ENCODE peak calls at places on chromosomes 3 and 15, in eight cellular contexts. Q is mucosa of descending colon, L is adrenal gland, H is psoas muscle, T is esophagus squamous epithelium, G is spleen, W is Karpas-422, M is Panc1. U is an unnamed sample.

GRCh38 chr15:38512901-38513300 is 51.7 kb downstream of the RASGRP1 start:
- DNase-seq in G (no peak), H (no peak), T (no peak), W (no peak), M (no peak), Q (no peak), L (no peak), U (no peak)

GRCh38 chr15:90909976-90910375 is 6.9 kb downstream of the MAN2A2 start:
- DNase-seq in Q (peak), W (no peak), T (no peak), M (no peak), G (peak), H (no peak), L (no peak), U (no peak)

GRCh38 chr3:148955544-148956346 is 35.6 kb upstream of the GYG1 start:
- DNase-seq in M (no peak), T (no peak), G (no peak), W (peak), L (peak), Q (no peak), H (peak), U (peak)

GRCh38 chr15:43517354-43518072 is at the start of gene MAP1A:
- DNase-seq in L (no peak), T (no peak), M (no peak), Q (no peak), H (peak), G (no peak), W (peak), U (peak)

GRCh38 chr3:16456784-16457415 is 56.6 kb downstream of the RFTN1 start:
- DNase-seq in H (no peak), G (no peak), Q (no peak), T (no peak), W (no peak), M (no peak), L (peak), U (peak)

GRCh38 chr15:63870043-63870394 is 36.3 kb upstream of the HERC1 start:
- DNase-seq in G (no peak), H (no peak), M (no peak), T (no peak), L (no peak), W (no peak), Q (no peak), U (no peak)

GRCh38 chr3:142795332-142795731 is 71.5 kb downstream of the TRPC1 start:
- DNase-seq in G (no peak), H (no peak), M (no peak), L (no peak), W (no peak), Q (no peak), T (no peak), U (no peak)

GRCh38 chr3:116863842-116864626 is 154.5 kb downstream of the TUSC7 start:
- DNase-seq in G (no peak), Q (no peak), H (no peak), W (peak), M (peak), T (no peak), L (no peak), U (peak)

GRCh38 chr15:67062365-67062985 is 2.9 kb upstream of the SMAD3 start:
- DNase-seq in Q (no peak), H (no peak), G (no peak), L (no peak), M (no peak), W (no peak), T (no peak), U (no peak)

GRCh38 chr15:45091161-45091560 is 22.8 kb downstream of the DUOX2 start:
- DNase-seq in W (no peak), G (no peak), M (no peak), T (no peak), Q (no peak), L (no peak), H (no peak), U (peak)

GRCh38 chr3:107598926-107599754 is 76.4 kb downstream of the BBX start:
- DNase-seq in M (no peak), H (peak), T (no peak), Q (peak), G (peak), W (peak), L (peak), U (peak)

GRCh38 chr15:75230524-75231371 is 27.4 kb upstream of the GOLGA6C start:
- DNase-seq in L (peak), M (no peak), H (peak), T (no peak), G (peak), W (peak), Q (no peak), U (no peak)

GRCh38 chr15:62519900-62520299 is 354.8 kb upstream of the C2CD4B start:
- DNase-seq in Q (no peak), T (no peak), M (no peak), L (no peak), G (no peak), H (no peak), W (no peak), U (no peak)

GRCh38 chr3:9940746-9941145 is 7.1 kb downstream of the CRELD1 start:
- DNase-seq in L (no peak), H (no peak), M (no peak), G (no peak), Q (no peak), T (no peak), W (no peak), U (no peak)

GRCh38 chr3:126936853-126937395 is 46.0 kb upstream of the PLXNA1 start:
- DNase-seq in L (no peak), Q (no peak), T (no peak), H (no peak), G (no peak), W (no peak), M (no peak), U (no peak)

DNA sequence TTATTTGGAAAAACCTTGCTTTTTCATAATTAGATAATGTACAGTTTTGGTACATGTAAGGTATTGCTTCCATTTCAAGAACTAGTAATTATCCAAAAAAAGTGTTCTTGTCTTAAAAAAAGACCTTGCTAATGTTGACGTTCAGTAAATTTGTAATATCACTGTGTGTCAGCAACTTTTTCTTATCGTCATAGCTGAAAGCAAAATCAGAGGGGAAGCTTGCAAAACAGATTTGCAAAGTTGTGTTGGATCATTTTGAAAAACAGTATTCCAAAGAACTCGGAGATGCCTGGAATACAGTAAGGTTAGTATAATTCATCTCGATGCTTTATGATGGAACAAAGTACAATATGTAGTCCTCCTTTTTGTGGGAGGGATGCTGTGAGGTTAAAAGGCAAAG is 1.4 kb downstream of the NSUN3 start:
- DNase-seq in T (no peak), G (no peak), M (no peak), L (no peak), Q (no peak), W (peak), H (no peak), U (no peak)
- H3K4me3 ChIP-seq in T (peak), G (no peak), M (peak), L (no peak), Q (no peak), W (peak), H (peak), U (no peak)

GRCh38 chr3:193554790-193555189 is at the start of gene ATP13A4:
- DNase-seq in W (no peak), H (no peak), Q (peak), G (no peak), T (no peak), L (no peak), M (no peak), U (no peak)
- H3K4me3 ChIP-seq in W (peak), H (no peak), Q (no peak), G (no peak), T (peak), L (no peak), M (no peak), U (no peak)

GRCh38 chr3:66823010-66823399 is 175.1 kb upstream of the KBTBD8 start:
- DNase-seq in G (no peak), M (no peak), L (peak), H (no peak), T (no peak), W (no peak), Q (no peak), U (peak)

GRCh38 chr3:66824450-66824849 is 173.7 kb upstream of the KBTBD8 start:
- DNase-seq in T (no peak), H (no peak), W (no peak), G (no peak), M (no peak), L (no peak), Q (no peak), U (no peak)

GRCh38 chr3:66819993-66820501 is 178.1 kb upstream of the KBTBD8 start:
- DNase-seq in M (no peak), H (no peak), G (no peak), T (no peak), Q (no peak), L (no peak), W (no peak), U (no peak)

GRCh38 chr3:66823532-66823931 is 174.6 kb upstream of the KBTBD8 start:
- DNase-seq in L (no peak), T (no peak), H (no peak), W (no peak), Q (no peak), G (no peak), M (no peak), U (no peak)

GRCh38 chr3:66822059-66823009 is 175.8 kb upstream of the KBTBD8 start:
- DNase-seq in Q (no peak), W (peak), L (peak), G (no peak), T (no peak), M (no peak), H (peak), U (peak)
- H3K4me3 ChIP-seq in Q (no peak), W (no peak), L (no peak), G (no peak), T (no peak), M (no peak), H (no peak), U (no peak)

GRCh38 chr3:37245003-37245402 is 70.6 kb upstream of the LRRFIP2 start:
- DNase-seq in L (no peak), H (no peak), G (no peak), T (no peak), M (no peak), Q (no peak), W (no peak), U (no peak)
- H3K4me3 ChIP-seq in L (no peak), H (peak), G (peak), T (peak), M (peak), Q (no peak), W (peak), U (peak)

GRCh38 chr3:133469140-133469731 is 69.4 kb downstream of the BFSP2 start:
- DNase-seq in M (no peak), G (no peak), H (no peak), Q (no peak), L (no peak), T (no peak), W (peak), U (peak)

GRCh38 chr3:133472889-133473288 is 73.0 kb downstream of the BFSP2 start:
- DNase-seq in T (no peak), W (peak), L (no peak), Q (no peak), M (no peak), G (no peak), H (no peak), U (no peak)

GRCh38 chr3:133475245-133476010 is 75.6 kb downstream of the BFSP2 start:
- DNase-seq in M (no peak), T (no peak), Q (no peak), L (no peak), H (no peak), W (peak), G (no peak), U (peak)

GRCh38 chr3:133474251-133474801 is 74.5 kb downstream of the BFSP2 start:
- DNase-seq in G (no peak), H (peak), M (no peak), W (peak), L (peak), Q (no peak), T (no peak), U (peak)

GRCh38 chr3:133472242-133472641 is 72.4 kb downstream of the BFSP2 start:
- DNase-seq in M (no peak), L (peak), W (peak), H (no peak), Q (peak), T (no peak), G (no peak), U (no peak)
- H3K4me3 ChIP-seq in M (no peak), L (no peak), W (peak), H (no peak), Q (no peak), T (no peak), G (no peak), U (no peak)

DNA sequence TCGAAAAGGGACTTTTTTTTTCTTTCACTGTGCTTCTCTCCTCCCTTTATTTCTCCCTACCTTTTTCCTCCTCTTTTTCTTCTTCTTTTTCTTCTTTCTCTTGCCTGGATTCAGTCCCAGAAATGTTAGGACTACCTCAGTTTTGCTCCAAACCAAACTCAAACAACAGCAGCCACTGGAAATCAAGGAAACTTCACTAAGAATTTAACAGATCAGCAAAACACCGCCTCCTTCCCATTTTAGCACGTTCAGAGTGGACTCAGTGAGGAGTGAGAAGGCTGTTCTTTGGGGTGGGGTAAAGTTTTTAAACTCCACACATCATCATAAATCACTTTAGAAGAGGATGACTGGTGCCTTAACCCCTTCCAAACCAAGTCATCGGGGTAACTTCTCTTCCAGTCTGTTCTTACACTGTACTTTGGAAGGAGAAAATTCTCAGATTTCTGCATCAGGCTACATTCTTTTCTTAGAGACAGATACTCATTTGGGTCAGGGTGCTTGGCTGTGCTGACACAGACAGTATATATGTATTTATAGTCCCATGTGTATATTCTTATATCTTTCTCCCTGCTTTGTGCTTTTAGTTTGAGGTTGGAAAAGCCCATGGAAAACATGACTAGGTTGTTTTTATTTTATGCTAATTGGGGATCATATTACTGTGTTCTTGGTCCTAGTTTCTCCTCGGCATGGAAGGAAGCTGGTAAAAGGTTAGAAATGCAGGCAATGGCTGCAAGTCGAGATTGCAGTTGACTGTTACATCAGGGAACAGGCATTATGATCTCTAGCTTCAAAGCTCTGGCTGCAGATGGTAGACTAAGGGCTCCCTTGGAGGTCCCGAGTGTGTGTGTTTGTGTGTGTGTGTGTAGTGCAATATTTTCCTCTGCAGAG is at the start of gene CCDC80:
- DNase-seq in H (no peak), L (no peak), M (no peak), Q (no peak), W (no peak), T (no peak), G (no peak), U (peak)
- H3K4me3 ChIP-seq in H (peak), L (no peak), M (peak), Q (no peak), W (no peak), T (peak), G (peak), U (peak)